ENCODE peak calls at places on chromosomes 11 and 22, in six cellular contexts. One of them, this sample, is unnamed.

GRCh38 chr11:27471588-27472397 is 797 bp downstream of the LGR4 start:
- DNase-seq in cardiac muscle cell: peak; percentile 55
- DNase-seq in small intestine: peak; percentile 31
- DNase-seq in dorsolateral prefrontal cortex: no peak
- DNase-seq in mammary epithelial cell: peak; percentile 44
- DNase-seq in pancreas: peak; percentile 80
- DNase-seq in this sample: no peak

GRCh38 chr11:66478823-66479740 is 1.2 kb upstream of the DPP3 start:
- DNase-seq in cardiac muscle cell: peak; percentile 24
- DNase-seq in small intestine: peak; percentile 56
- DNase-seq in dorsolateral prefrontal cortex: no peak
- DNase-seq in mammary epithelial cell: no peak
- DNase-seq in pancreas: no peak
- DNase-seq in this sample: peak; percentile 25

GRCh38 chr11:117478126-117478856 is 150.6 kb downstream of the CEP164 start:
- DNase-seq in cardiac muscle cell: no peak
- DNase-seq in small intestine: peak; percentile 71
- DNase-seq in dorsolateral prefrontal cortex: no peak
- DNase-seq in mammary epithelial cell: no peak
- DNase-seq in pancreas: no peak
- DNase-seq in this sample: no peak

GRCh38 chr22:48496987-48497650 is 1330.6 kb downstream of the BRD1 start:
- DNase-seq in cardiac muscle cell: no peak
- DNase-seq in small intestine: no peak
- DNase-seq in dorsolateral prefrontal cortex: no peak
- DNase-seq in mammary epithelial cell: no peak
- DNase-seq in pancreas: peak; percentile 57
- DNase-seq in this sample: no peak

GRCh38 chr11:129766858-129767604 is 48.6 kb upstream of the TMEM45B start:
- DNase-seq in cardiac muscle cell: peak; percentile 68
- DNase-seq in small intestine: peak; percentile 59
- DNase-seq in dorsolateral prefrontal cortex: no peak
- DNase-seq in mammary epithelial cell: peak; percentile 17
- DNase-seq in pancreas: no peak
- DNase-seq in this sample: peak; percentile 27

GRCh38 chr11:128733440-128734115 is 39.7 kb downstream of the FLI1 start:
- DNase-seq in cardiac muscle cell: no peak
- DNase-seq in small intestine: no peak
- DNase-seq in dorsolateral prefrontal cortex: no peak
- DNase-seq in mammary epithelial cell: no peak
- DNase-seq in pancreas: no peak
- DNase-seq in this sample: no peak

GRCh38 chr11:15988693-15989231 is 367.6 kb downstream of the SOX6 start:
- DNase-seq in cardiac muscle cell: peak; percentile 55
- DNase-seq in small intestine: no peak
- DNase-seq in dorsolateral prefrontal cortex: no peak
- DNase-seq in mammary epithelial cell: no peak
- DNase-seq in pancreas: no peak
- DNase-seq in this sample: no peak

GRCh38 chr11:72700026-72700610 is 25.9 kb upstream of the PDE2A start:
- DNase-seq in cardiac muscle cell: no peak
- DNase-seq in small intestine: no peak
- DNase-seq in dorsolateral prefrontal cortex: no peak
- DNase-seq in mammary epithelial cell: no peak
- DNase-seq in pancreas: no peak
- DNase-seq in this sample: peak; percentile 56

GRCh38 chr11:111510311-111510710 is 1.9 kb downstream of the BTG4 start:
- DNase-seq in cardiac muscle cell: no peak
- DNase-seq in small intestine: no peak
- DNase-seq in dorsolateral prefrontal cortex: no peak
- DNase-seq in mammary epithelial cell: peak; percentile 95
- DNase-seq in pancreas: no peak
- DNase-seq in this sample: peak; percentile 97

GRCh38 chr11:123672568-123672967 is 18.1 kb upstream of the SCN3B start:
- DNase-seq in cardiac muscle cell: no peak
- DNase-seq in small intestine: no peak
- DNase-seq in dorsolateral prefrontal cortex: peak; percentile 72
- DNase-seq in mammary epithelial cell: no peak
- DNase-seq in pancreas: no peak
- DNase-seq in this sample: no peak

GRCh38 chr11:11995601-11996000 is 12.8 kb downstream of the DKK3 start:
- DNase-seq in cardiac muscle cell: no peak
- DNase-seq in small intestine: peak; percentile 39
- DNase-seq in dorsolateral prefrontal cortex: no peak
- DNase-seq in mammary epithelial cell: no peak
- DNase-seq in pancreas: no peak
- DNase-seq in this sample: no peak

GRCh38 chr11:65107078-65107477 is 4.6 kb upstream of the TM7SF2 start:
- DNase-seq in cardiac muscle cell: no peak
- DNase-seq in small intestine: no peak
- DNase-seq in dorsolateral prefrontal cortex: no peak
- DNase-seq in mammary epithelial cell: no peak
- DNase-seq in pancreas: no peak
- DNase-seq in this sample: no peak

GRCh38 chr22:24813861-24814770 is 8.1 kb downstream of the SGSM1 start:
- DNase-seq in cardiac muscle cell: no peak
- DNase-seq in small intestine: no peak
- DNase-seq in dorsolateral prefrontal cortex: no peak
- DNase-seq in mammary epithelial cell: no peak
- DNase-seq in pancreas: no peak
- DNase-seq in this sample: no peak

GRCh38 chr22:24841261-24841660 is 35.2 kb downstream of the SGSM1 start:
- DNase-seq in cardiac muscle cell: no peak
- DNase-seq in small intestine: no peak
- DNase-seq in dorsolateral prefrontal cortex: no peak
- DNase-seq in mammary epithelial cell: no peak
- DNase-seq in pancreas: no peak
- DNase-seq in this sample: peak; percentile 5

GRCh38 chr11:2885676-2886081 is at the start of gene CDKN1C:
- DNase-seq in cardiac muscle cell: peak; percentile 91
- DNase-seq in small intestine: peak; percentile 80
- DNase-seq in dorsolateral prefrontal cortex: peak; percentile 87
- DNase-seq in mammary epithelial cell: peak; percentile 65
- DNase-seq in pancreas: peak; percentile 91
- DNase-seq in this sample: no peak

DNA sequence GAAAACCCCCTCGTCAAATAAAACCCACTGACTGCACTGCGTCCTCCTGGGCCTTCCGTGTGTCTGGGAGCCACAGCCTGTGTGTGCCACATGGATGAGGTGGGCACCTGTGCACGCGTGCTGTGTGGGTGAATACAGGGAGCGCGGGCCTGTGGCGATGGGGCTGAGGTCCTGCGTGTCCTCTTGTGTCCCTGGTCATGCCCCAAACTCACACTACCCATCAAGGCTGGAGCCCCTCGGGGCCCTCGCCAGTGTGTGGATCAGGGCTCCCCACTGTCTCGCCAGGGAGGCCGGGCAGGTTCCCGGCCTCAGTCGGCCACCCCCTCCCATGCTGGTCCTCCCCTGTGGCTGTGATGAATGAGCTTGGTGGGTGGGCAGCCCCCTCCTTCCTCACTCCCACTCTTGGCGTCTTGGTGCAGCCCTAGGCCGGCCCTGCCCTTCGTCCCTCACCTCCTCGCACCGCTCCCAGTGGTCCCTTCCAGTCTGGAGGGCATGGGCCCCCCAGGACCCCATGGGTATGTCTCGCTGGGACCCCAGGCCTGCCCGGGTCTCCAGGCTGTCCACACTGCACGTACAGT is 712 bp upstream of the CD151 start:
- DNase-seq in cardiac muscle cell: no peak
- DNase-seq in small intestine: no peak
- DNase-seq in dorsolateral prefrontal cortex: no peak
- DNase-seq in mammary epithelial cell: no peak
- DNase-seq in pancreas: peak; percentile 86
- DNase-seq in this sample: no peak
- H3K4me3 ChIP-seq in cardiac muscle cell: peak overlapping the region; percentile 65
- H3K4me3 ChIP-seq in small intestine: peak overlapping the region; percentile 75
- H3K4me3 ChIP-seq in dorsolateral prefrontal cortex: peak overlapping the region; percentile 72
- H3K4me3 ChIP-seq in mammary epithelial cell: peak overlapping the region; percentile 56
- H3K4me3 ChIP-seq in pancreas: peak overlapping the region; percentile 86
- H3K4me3 ChIP-seq in this sample: peak overlapping the region; percentile 67

DNA sequence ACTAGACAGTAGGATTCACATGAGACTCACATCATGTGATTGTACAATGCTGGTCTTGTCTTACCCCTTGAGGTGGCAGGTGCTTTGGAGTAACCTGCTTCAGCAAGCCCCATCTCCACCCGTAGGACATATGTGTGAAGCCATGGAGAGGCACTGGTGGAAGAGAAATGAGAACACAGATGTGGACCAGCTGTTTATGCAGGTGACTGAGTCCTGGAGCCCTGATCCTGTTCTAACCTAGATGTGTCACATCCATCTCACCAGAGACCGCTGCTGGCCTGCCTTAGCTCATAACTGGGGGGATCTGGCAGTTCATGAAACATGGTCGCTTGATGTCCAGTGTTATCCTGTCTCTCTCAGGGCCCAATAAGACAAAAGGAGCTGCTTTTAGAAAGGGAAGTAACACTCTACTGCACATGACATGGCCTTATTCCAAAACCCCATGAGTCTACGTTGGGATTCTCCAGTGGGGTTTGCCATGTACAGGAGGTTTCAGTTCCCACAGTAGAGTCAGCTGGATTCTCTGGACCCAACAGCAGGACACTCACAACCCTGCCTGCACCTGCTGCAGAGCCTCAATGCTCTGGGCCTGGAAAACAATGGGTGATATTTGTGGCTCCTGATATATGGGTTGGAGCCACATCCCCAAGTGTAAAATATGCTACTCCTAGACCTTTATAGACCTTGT is 62.0 kb downstream of the GGTLC2 start:
- DNase-seq in cardiac muscle cell: no peak
- DNase-seq in small intestine: no peak
- DNase-seq in dorsolateral prefrontal cortex: no peak
- DNase-seq in mammary epithelial cell: no peak
- DNase-seq in pancreas: no peak
- DNase-seq in this sample: no peak
- H3K27me3 ChIP-seq in cardiac muscle cell: no peaks in the 10 kb centered on the region
- H3K27me3 ChIP-seq in small intestine: no peaks in the 10 kb centered on the region
- H3K27me3 ChIP-seq in dorsolateral prefrontal cortex: no peaks in the 10 kb centered on the region
- H3K27me3 ChIP-seq in mammary epithelial cell: no peaks in the 10 kb centered on the region
- H3K27me3 ChIP-seq in pancreas: no peaks in the 10 kb centered on the region
- H3K27me3 ChIP-seq in this sample: no peaks in the 10 kb centered on the region

DNA sequence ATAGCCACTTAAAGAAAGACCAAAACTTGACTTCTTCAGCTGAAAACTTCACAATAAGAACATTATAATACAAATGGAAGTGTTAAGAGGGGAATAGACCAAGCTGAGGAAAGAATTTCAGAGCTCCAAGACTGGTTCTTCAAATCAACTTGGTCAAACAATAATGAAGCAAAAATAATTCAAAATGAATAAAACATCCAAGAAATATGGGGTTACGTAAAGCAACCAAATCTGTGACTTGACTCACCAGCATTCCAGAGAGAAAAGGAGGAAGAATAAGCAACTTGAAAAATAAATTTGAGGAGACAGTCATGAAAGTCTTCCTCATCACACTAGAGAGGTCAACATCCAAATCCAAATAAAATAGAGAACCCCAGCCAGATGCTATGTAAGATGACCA is 31.4 kb downstream of the XKR3 start:
- DNase-seq in cardiac muscle cell: no peak
- DNase-seq in small intestine: no peak
- DNase-seq in dorsolateral prefrontal cortex: no peak
- DNase-seq in mammary epithelial cell: no peak
- DNase-seq in pancreas: no peak
- DNase-seq in this sample: no peak
- H3K4me3 ChIP-seq in cardiac muscle cell: no peak overlapping the region
- H3K4me3 ChIP-seq in small intestine: no peak overlapping the region
- H3K4me3 ChIP-seq in dorsolateral prefrontal cortex: no peak overlapping the region
- H3K4me3 ChIP-seq in mammary epithelial cell: no peak overlapping the region
- H3K4me3 ChIP-seq in pancreas: no peak overlapping the region
- H3K4me3 ChIP-seq in this sample: no peak overlapping the region

GRCh38 chr11:69637601-69637955 is 3.4 kb upstream of the CCND1 start:
- DNase-seq in cardiac muscle cell: no peak
- DNase-seq in small intestine: no peak
- DNase-seq in dorsolateral prefrontal cortex: no peak
- DNase-seq in mammary epithelial cell: no peak
- DNase-seq in pancreas: no peak
- DNase-seq in this sample: no peak

GRCh38 chr11:69636870-69637600 is 3.9 kb upstream of the CCND1 start:
- DNase-seq in cardiac muscle cell: no peak
- DNase-seq in small intestine: no peak
- DNase-seq in dorsolateral prefrontal cortex: no peak
- DNase-seq in mammary epithelial cell: no peak
- DNase-seq in pancreas: no peak
- DNase-seq in this sample: no peak

GRCh38 chr11:69638941-69639681 is 1.8 kb upstream of the CCND1 start:
- DNase-seq in cardiac muscle cell: peak; percentile 95
- DNase-seq in small intestine: peak; percentile 93
- DNase-seq in dorsolateral prefrontal cortex: peak; percentile 80
- DNase-seq in mammary epithelial cell: peak; percentile 95
- DNase-seq in pancreas: peak; percentile 88
- DNase-seq in this sample: peak; percentile 83

GRCh38 chr11:69639843-69640242 is 1.1 kb upstream of the CCND1 start:
- DNase-seq in cardiac muscle cell: no peak
- DNase-seq in small intestine: no peak
- DNase-seq in dorsolateral prefrontal cortex: no peak
- DNase-seq in mammary epithelial cell: no peak
- DNase-seq in pancreas: no peak
- DNase-seq in this sample: no peak

GRCh38 chr11:69637956-69638871 is 2.7 kb upstream of the CCND1 start:
- DNase-seq in cardiac muscle cell: peak; percentile 85
- DNase-seq in small intestine: peak; percentile 56
- DNase-seq in dorsolateral prefrontal cortex: no peak
- DNase-seq in mammary epithelial cell: peak; percentile 54
- DNase-seq in pancreas: peak; percentile 66
- DNase-seq in this sample: peak; percentile 33
- H3K27me3 ChIP-seq in cardiac muscle cell: peaks cover 55% of the 10 kb centered on the region
- H3K27me3 ChIP-seq in small intestine: peaks cover 13% of the 10 kb centered on the region
- H3K27me3 ChIP-seq in dorsolateral prefrontal cortex: peaks cover 26% of the 10 kb centered on the region
- H3K27me3 ChIP-seq in mammary epithelial cell: no peaks in the 10 kb centered on the region
- H3K27me3 ChIP-seq in pancreas: no peaks in the 10 kb centered on the region
- H3K27me3 ChIP-seq in this sample: no peaks in the 10 kb centered on the region

GRCh38 chr22:38098410-38099249 is 11.9 kb downstream of the BAIAP2L2 start:
- DNase-seq in cardiac muscle cell: no peak
- DNase-seq in small intestine: no peak
- DNase-seq in dorsolateral prefrontal cortex: no peak
- DNase-seq in mammary epithelial cell: no peak
- DNase-seq in pancreas: peak; percentile 37
- DNase-seq in this sample: peak; percentile 30
- H3K4me3 ChIP-seq in cardiac muscle cell: no peak overlapping the region
- H3K4me3 ChIP-seq in small intestine: no peak overlapping the region
- H3K4me3 ChIP-seq in dorsolateral prefrontal cortex: no peak overlapping the region
- H3K4me3 ChIP-seq in mammary epithelial cell: no peak overlapping the region
- H3K4me3 ChIP-seq in pancreas: no peak overlapping the region
- H3K4me3 ChIP-seq in this sample: no peak overlapping the region

This sample was measured in bronchial epithelial cell.